ENCODE peak calls at places on chromosome 17, in six cellular contexts. V is activated T-helper 1 cell treated with anti-CD3 and anti-CD28 coated beads, Interleukin-2, amount 50 U/mL, for 16 hours; P is heart left ventricle; A is left lung; F is NCI-H1105; L is HL-60. S is an unnamed sample.

GRCh38 chr17:33871720-33872535 is 383.2 kb upstream of the CCL2 start:
- DNase-seq in F (peak; percentile 7), P (no peak), A (no peak), V (no peak), L (no peak), S (no peak)

GRCh38 chr17:60106377-60107059 is 27.8 kb upstream of the HEATR6 start:
- DNase-seq in L (no peak), P (no peak), A (no peak), F (no peak), V (no peak), S (no peak)

GRCh38 chr17:62125307-62125706 is 60.2 kb upstream of the MED13 start:
- DNase-seq in P (no peak), F (no peak), V (no peak), A (no peak), L (no peak), S (no peak)

GRCh38 chr17:67386965-67387551 is 10.0 kb downstream of the PITPNC1 start:
- DNase-seq in V (peak; percentile 46), P (no peak), L (peak; percentile 50), A (peak; percentile 59), F (peak; percentile 16), S (no peak)

GRCh38 chr17:42266918-42267766 is 9.0 kb downstream of the STAT5B start:
- DNase-seq in F (no peak), P (no peak), A (no peak), V (peak; percentile 43), L (no peak), S (no peak)

GRCh38 chr17:79338589-79338988 is 264.0 kb downstream of the ENGASE start:
- DNase-seq in P (no peak), F (no peak), L (no peak), A (no peak), V (no peak), S (no peak)

GRCh38 chr17:50470451-50470850 is 1.8 kb upstream of the CHAD start:
- DNase-seq in A (no peak), F (no peak), P (no peak), L (no peak), V (no peak), S (peak; percentile 71)

GRCh38 chr17:14488958-14489550 is 188.2 kb downstream of the HS3ST3B1 start:
- DNase-seq in F (no peak), A (no peak), P (no peak), V (no peak), L (no peak), S (no peak)

GRCh38 chr17:67359960-67360817 is 6.2 kb downstream of the PSMD12 start:
- DNase-seq in P (no peak), V (no peak), L (no peak), A (no peak), F (no peak), S (peak; percentile 16)

GRCh38 chr17:10059684-10060211 is 138.7 kb downstream of the GAS7 start:
- DNase-seq in A (no peak), P (peak; percentile 48), V (no peak), L (no peak), F (no peak), S (no peak)

GRCh38 chr17:67833946-67834631 is 8.8 kb downstream of the BPTF start:
- DNase-seq in P (no peak), V (no peak), A (no peak), L (no peak), F (no peak), S (no peak)

GRCh38 chr17:27631409-27631755 is 394 bp downstream of the LGALS9 start:
- DNase-seq in P (no peak), F (no peak), V (no peak), L (peak; percentile 73), A (no peak), S (no peak)

GRCh38 chr17:38605230-38605851 is 411 bp downstream of the SRCIN1 start:
- DNase-seq in L (no peak), A (no peak), P (no peak), V (no peak), F (peak; percentile 12), S (no peak)

GRCh38 chr17:20315821-20316220 is 151.5 kb downstream of the LGALS9B start:
- DNase-seq in L (no peak), P (no peak), V (no peak), A (no peak), F (no peak), S (no peak)

GRCh38 chr17:48045270-48046001 is 2.7 kb upstream of the NFE2L1 start:
- DNase-seq in F (no peak), A (no peak), L (no peak), V (no peak), P (no peak), S (peak; percentile 19)

GRCh38 chr17:34669511-34669910 is 90.1 kb downstream of the TMEM132E start:
- DNase-seq in P (no peak), A (no peak), F (no peak), V (no peak), L (no peak), S (no peak)

GRCh38 chr17:16980061-16980460 is 8.1 kb upstream of the TNFRSF13B start:
- DNase-seq in L (no peak), P (no peak), V (no peak), A (no peak), F (no peak), S (no peak)

GRCh38 chr17:32610943-32611342 is 124.2 kb downstream of the CDK5R1 start:
- DNase-seq in F (no peak), P (no peak), L (no peak), A (no peak), V (no peak), S (no peak)

S was measured in NCI-H2171.